ENCODE peak calls at places on chromosomes 5 and 9, in nine cellular contexts. N is choroid plexus epithelial cell, I is neural crest cell, Y is Peyer's patch, V is HL-60, R is astrocyte of the spinal cord, B is WTC11, D is endothelial cell, O is GM23338. S is an unnamed sample.

GRCh38 chr5:180072556-180072955 is 997 bp upstream of the RNF130 start:
- DNase-seq in N (no peak), I (no peak), Y (no peak), V (no peak), R (no peak), B (no peak), D (no peak), O (peak; percentile 42), S (no peak)

GRCh38 chr9:120741701-120742100 is 27.4 kb upstream of the MEGF9 start:
- DNase-seq in N (peak; percentile 17), I (no peak), Y (no peak), V (no peak), R (no peak), B (no peak), D (no peak), O (no peak), S (no peak)

GRCh38 chr5:153372433-153373167 is 117.9 kb upstream of the GRIA1 start:
- DNase-seq in N (no peak), I (no peak), Y (no peak), V (no peak), R (no peak), B (no peak), D (no peak), O (no peak), S (no peak)

GRCh38 chr9:106700676-106701075 is 162.3 kb upstream of the ZNF462 start:
- DNase-seq in N (peak; percentile 13), I (no peak), Y (no peak), V (no peak), R (no peak), B (no peak), D (no peak), O (no peak), S (no peak)

GRCh38 chr5:67015577-67016290 is 180.9 kb downstream of the CD180 start:
- DNase-seq in N (no peak), I (no peak), Y (no peak), V (no peak), R (peak; percentile 57), B (no peak), D (no peak), O (no peak), S (no peak)

GRCh38 chr9:91159664-91160121 is 202.0 kb downstream of the AUH start:
- DNase-seq in N (no peak), I (no peak), Y (peak; percentile 58), V (no peak), R (no peak), B (no peak), D (no peak), O (peak; percentile 55), S (no peak)

GRCh38 chr5:51033215-51033614 is 350.0 kb upstream of the ISL1 start:
- DNase-seq in N (no peak), I (no peak), Y (no peak), V (no peak), R (no peak), B (no peak), D (no peak), O (no peak), S (no peak)

GRCh38 chr9:92945796-92946195 is 1.5 kb upstream of the FGD3 start:
- DNase-seq in N (no peak), I (no peak), Y (no peak), V (no peak), R (no peak), B (no peak), D (no peak), O (no peak), S (no peak)

GRCh38 chr9:90307177-90307833 is 335.3 kb downstream of the DIRAS2 start:
- DNase-seq in N (peak; percentile 14), I (no peak), Y (no peak), V (no peak), R (peak; percentile 52), B (no peak), D (no peak), O (no peak), S (peak; percentile 68)

GRCh38 chr9:114259800-114260523 is 62.9 kb upstream of the ORM1 start:
- DNase-seq in N (no peak), I (no peak), Y (no peak), V (no peak), R (no peak), B (no peak), D (no peak), O (no peak), S (no peak)

GRCh38 chr9:128419061-128419925 is 1.4 kb upstream of the CERCAM start:
- DNase-seq in N (peak; percentile 68), I (no peak), Y (no peak), V (no peak), R (no peak), B (no peak), D (no peak), O (no peak), S (no peak)

GRCh38 chr5:92634883-92635282 is 946.1 kb downstream of the NR2F1-AS1 start:
- DNase-seq in N (no peak), I (no peak), Y (no peak), V (no peak), R (no peak), B (no peak), D (no peak), O (no peak), S (no peak)

GRCh38 chr5:139835656-139836055 is 40.0 kb downstream of the PSD2 start:
- DNase-seq in N (no peak), I (no peak), Y (no peak), V (no peak), R (no peak), B (peak; percentile 37), D (no peak), O (peak; percentile 42), S (no peak)

GRCh38 chr9:3447813-3448212 is 78.0 kb downstream of the RFX3 start:
- DNase-seq in N (no peak), I (no peak), Y (no peak), V (no peak), R (no peak), B (no peak), D (no peak), O (no peak), S (no peak)

GRCh38 chr5:118968925-118969375 is 19.4 kb downstream of the DTWD2 start:
- DNase-seq in N (peak; percentile 25), I (no peak), Y (no peak), V (no peak), R (peak; percentile 30), B (no peak), D (no peak), O (no peak), S (peak; percentile 11)

GRCh38 chr9:108168451-108168850 is 678.9 kb upstream of the KLF4 start:
- DNase-seq in N (no peak), I (no peak), Y (no peak), V (no peak), R (peak; percentile 83), B (no peak), D (no peak), O (no peak), S (peak; percentile 86)

GRCh38 chr5:150641006-150641570 is 628 bp downstream of the SYNPO start:
- DNase-seq in N (peak; percentile 74), I (no peak), Y (no peak), V (no peak), R (peak; percentile 83), B (no peak), D (no peak), O (no peak), S (peak; percentile 51)

DNA sequence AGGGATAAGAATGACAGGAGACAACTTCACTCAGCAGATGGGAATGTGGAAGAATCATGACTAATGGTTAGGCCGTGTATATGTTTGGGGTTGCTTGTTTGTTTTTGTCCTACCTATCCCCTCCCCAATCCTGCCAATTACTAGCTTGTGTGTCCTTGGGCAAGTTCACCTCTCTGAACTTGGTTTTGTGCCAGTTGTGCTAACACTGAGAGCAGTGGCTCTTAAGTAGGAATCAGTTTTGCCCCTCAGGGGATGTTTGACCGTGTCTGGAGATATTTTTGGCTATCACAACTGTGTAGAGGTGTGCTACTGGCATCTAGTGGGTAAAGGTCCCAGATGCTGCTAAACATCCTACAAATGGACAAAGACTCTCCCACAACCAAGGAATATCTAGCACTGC is 287.0 kb downstream of the DMRT2 start:
- DNase-seq in N (no peak), I (no peak), Y (no peak), V (no peak), R (no peak), B (no peak), D (no peak), O (no peak), S (no peak)
- TF ChIP-seq CTCF in N (no peak), I (no peak), Y (no peak), V (no peak), R (no peak), B (no peak), D (no peak), O (peak; percentile 29), S (no peak)

GRCh38 chr5:108093186-108093585 is 288.7 kb downstream of the FBXL17 start:
- DNase-seq in N (peak; percentile 70), I (no peak), Y (no peak), V (no peak), R (peak; percentile 22), B (no peak), D (no peak), O (peak; percentile 68), S (no peak)
- TF ChIP-seq CTCF in N (peak; percentile 75), I (peak; percentile 69), Y (no peak), V (no peak), R (peak; percentile 70), B (peak; percentile 46), D (peak; percentile 65), O (peak; percentile 77), S (peak; percentile 72)

DNA sequence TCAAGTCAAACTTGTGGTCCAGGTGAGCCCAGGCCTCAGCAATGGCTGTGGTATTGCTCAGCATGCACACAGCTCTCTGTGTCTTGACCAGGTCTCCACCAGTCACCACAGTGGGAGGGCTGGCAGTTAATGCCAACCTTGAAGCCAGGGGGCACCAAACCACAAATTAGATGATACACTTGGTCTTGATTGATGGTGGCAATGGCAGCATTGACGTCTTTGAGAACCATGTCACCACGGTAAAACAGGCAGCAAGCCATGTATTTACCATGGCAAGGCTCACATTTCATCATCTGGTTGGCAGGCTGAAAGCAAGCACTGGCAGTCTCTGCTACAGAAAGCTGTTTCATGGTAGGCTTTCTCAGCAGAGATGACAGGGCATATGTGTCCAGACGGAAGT is 40.0 kb downstream of the NIM1K start:
- DNase-seq in N (peak; percentile 17), I (no peak), Y (no peak), V (no peak), R (no peak), B (peak; percentile 29), D (no peak), O (peak; percentile 34), S (no peak)
- TF ChIP-seq CTCF in N (peak; percentile 46), I (no peak), Y (no peak), V (no peak), R (peak; percentile 9), B (peak; percentile 39), D (no peak), O (peak; percentile 37), S (peak; percentile 8)

DNA sequence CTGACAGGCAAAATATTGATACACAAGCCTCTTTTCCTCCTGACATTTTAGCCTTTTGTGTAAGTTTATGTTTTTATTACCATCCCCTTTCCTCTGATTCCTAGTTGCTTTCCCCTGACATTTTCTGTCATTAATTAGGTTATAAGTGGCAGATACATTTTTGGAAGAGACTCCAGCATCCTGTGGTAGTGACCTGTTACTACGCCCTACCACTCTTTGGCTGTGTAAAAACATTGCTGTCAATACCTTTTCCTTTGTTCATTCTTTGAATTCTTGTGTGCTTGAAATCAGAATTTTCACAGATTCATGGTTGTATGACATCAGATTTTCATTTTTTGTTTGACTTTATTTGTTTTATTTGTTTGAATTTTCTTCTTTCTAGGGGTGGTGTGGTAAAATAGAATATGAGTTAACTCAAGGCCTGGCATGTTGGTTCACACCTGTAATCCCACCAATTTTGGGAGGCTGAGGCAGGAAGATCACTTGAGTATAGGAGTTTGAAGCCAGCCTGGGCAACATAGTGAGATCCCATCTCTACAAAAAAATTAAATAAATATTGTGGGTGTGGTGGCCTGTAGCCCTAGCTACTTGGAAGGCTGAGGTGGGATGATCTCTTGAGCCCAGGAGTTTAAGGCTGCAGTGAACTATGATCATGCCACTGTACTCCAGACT is 43.4 kb downstream of the UBE2R2 start:
- DNase-seq in N (peak; percentile 68), I (no peak), Y (no peak), V (no peak), R (no peak), B (no peak), D (no peak), O (peak; percentile 44), S (no peak)
- TF ChIP-seq CTCF in N (peak; percentile 11), I (peak; percentile 42), Y (no peak), V (no peak), R (peak; percentile 7), B (no peak), D (peak; percentile 15), O (peak; percentile 21), S (no peak)